ENCODE peak calls at places on chromosomes 12 and 14, in five cellular contexts. L, Y, P, H and S are unnamed samples.

GRCh38 chr14:100408350-100409015 is 85.3 kb downstream of the SLC25A47 start:
- DNase-seq in L (no peak), Y (no peak), P (no peak), H (no peak), S (no peak)

GRCh38 chr12:49705479-49706267 is 1.5 kb downstream of the FMNL3 start:
- DNase-seq in L (no peak), Y (peak), P (peak), H (peak), S (no peak)

GRCh38 chr14:51860836-51861583 is 598 bp downstream of the GNG2 start:
- DNase-seq in L (no peak), Y (no peak), P (no peak), H (no peak), S (no peak)

GRCh38 chr14:101563654-101564443 is 2.6 kb downstream of the DIO3 start:
- DNase-seq in L (no peak), Y (peak), P (no peak), H (no peak), S (peak)

GRCh38 chr12:130932061-130932650 is 21.6 kb upstream of the ADGRD1 start:
- DNase-seq in L (no peak), Y (no peak), P (no peak), H (no peak), S (no peak)

GRCh38 chr12:11553871-11554533 is 95.5 kb upstream of the ETV6 start:
- DNase-seq in L (peak), Y (peak), P (no peak), H (no peak), S (no peak)

GRCh38 chr12:126369487-126370463 is 1304.5 kb downstream of the AACS start:
- DNase-seq in L (no peak), Y (no peak), P (no peak), H (no peak), S (no peak)

GRCh38 chr12:11166300-11166699 is 4.7 kb upstream of the SMIM10L1 start:
- DNase-seq in L (no peak), Y (no peak), P (no peak), H (no peak), S (no peak)

GRCh38 chr12:122730215-122731014 is at the start of gene HCAR1:
- DNase-seq in L (no peak), Y (peak), P (no peak), H (no peak), S (no peak)

GRCh38 chr14:76880432-76880831 is 54.2 kb downstream of the LRRC74A start:
- DNase-seq in L (no peak), Y (no peak), P (no peak), H (no peak), S (no peak)

GRCh38 chr12:1474567-1475153 is 119.7 kb downstream of the FBXL14 start:
- DNase-seq in L (peak), Y (no peak), P (no peak), H (no peak), S (no peak)

GRCh38 chr12:108814462-108815211 is 42.7 kb downstream of the SSH1 start:
- DNase-seq in L (no peak), Y (no peak), P (no peak), H (no peak), S (no peak)

GRCh38 chr12:75481013-75481705 is 604 bp downstream of the GLIPR1 start:
- DNase-seq in L (no peak), Y (no peak), P (no peak), H (no peak), S (no peak)

DNA sequence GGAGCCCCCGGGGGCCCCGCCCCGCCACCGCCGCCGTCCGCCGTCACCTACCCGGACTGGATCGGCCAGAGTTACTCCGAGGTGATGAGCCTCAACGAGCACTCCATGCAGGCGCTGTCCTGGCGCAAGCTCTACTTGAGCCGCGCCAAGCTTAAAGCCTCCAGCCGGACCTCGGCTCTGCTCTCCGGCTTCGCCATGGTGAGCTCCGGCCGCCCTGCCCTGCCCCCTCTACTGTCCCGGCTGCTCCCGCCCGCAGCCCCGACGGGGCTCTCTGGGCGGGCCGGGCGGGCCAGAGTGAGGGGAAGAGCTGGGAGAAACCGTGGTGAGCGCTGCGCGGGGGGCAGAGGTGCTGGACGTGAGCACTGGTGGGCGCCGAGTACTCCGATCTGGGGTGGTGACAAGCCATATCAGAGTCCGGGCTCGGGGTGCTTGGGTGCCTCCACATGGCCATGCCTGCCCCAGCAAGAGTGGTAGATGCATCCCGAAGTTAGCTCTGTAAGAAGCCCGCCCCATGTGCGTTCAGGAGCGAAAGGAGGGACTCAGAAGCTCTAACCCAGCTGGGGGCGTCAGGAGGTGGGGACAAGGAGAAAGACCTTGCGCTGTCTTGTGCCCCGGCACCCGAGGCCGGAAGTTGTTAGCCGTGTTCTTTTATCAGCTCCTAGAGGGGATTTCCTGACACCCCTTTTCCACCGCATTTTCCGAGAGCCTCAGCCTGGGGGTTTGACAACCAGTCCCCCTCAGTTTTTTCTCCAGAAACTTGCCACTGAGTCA is 708 bp downstream of the ORAI1 start:
- DNase-seq in L (no peak), Y (peak), P (peak), H (peak), S (peak)
- TF ChIP-seq CTCF in L (no peak), Y (no peak), P (no peak), H (no peak), S (no peak)

GRCh38 chr12:113327000-113327399 is 7.9 kb downstream of the SLC8B1 start:
- DNase-seq in L (no peak), Y (no peak), P (no peak), H (no peak), S (peak)
- TF ChIP-seq CTCF in L (no peak), Y (no peak), P (no peak), H (no peak), S (peak)

GRCh38 chr14:96578619-96579018 is 76.4 kb downstream of the PAPOLA start:
- DNase-seq in L (no peak), Y (no peak), P (no peak), H (no peak), S (no peak)
- TF ChIP-seq CTCF in L (no peak), Y (no peak), P (no peak), H (no peak), S (no peak)

GRCh38 chr14:89858084-89858483 is 96.4 kb downstream of the EFCAB11 start:
- DNase-seq in L (no peak), Y (no peak), P (no peak), H (no peak), S (no peak)

GRCh38 chr14:89856871-89857345 is 97.6 kb downstream of the EFCAB11 start:
- DNase-seq in L (no peak), Y (no peak), P (no peak), H (no peak), S (no peak)

GRCh38 chr14:89853976-89854693 is 100.4 kb downstream of the EFCAB11 start:
- DNase-seq in L (no peak), Y (no peak), P (no peak), H (no peak), S (no peak)

GRCh38 chr14:89851031-89851430 is 103.5 kb downstream of the EFCAB11 start:
- DNase-seq in L (no peak), Y (no peak), P (no peak), H (no peak), S (no peak)

GRCh38 chr14:89855961-89856360 is 98.6 kb downstream of the EFCAB11 start:
- DNase-seq in L (no peak), Y (no peak), P (no peak), H (no peak), S (no peak)
- TF ChIP-seq CTCF in L (no peak), Y (no peak), P (no peak), H (no peak), S (no peak)

GRCh38 chr14:106556665-106557289 is 1030.4 kb downstream of the TMEM121 start:
- DNase-seq in L (peak), Y (peak), P (no peak), H (no peak), S (peak)
- TF ChIP-seq CTCF in L (peak), Y (no peak), P (no peak), H (no peak), S (peak)

GRCh38 chr14:69316449-69317391 is 56.8 kb downstream of the GALNT16 start:
- DNase-seq in L (peak), Y (peak), P (peak), H (peak), S (peak)
- TF ChIP-seq CTCF in L (no peak), Y (no peak), P (no peak), H (no peak), S (no peak)

DNA sequence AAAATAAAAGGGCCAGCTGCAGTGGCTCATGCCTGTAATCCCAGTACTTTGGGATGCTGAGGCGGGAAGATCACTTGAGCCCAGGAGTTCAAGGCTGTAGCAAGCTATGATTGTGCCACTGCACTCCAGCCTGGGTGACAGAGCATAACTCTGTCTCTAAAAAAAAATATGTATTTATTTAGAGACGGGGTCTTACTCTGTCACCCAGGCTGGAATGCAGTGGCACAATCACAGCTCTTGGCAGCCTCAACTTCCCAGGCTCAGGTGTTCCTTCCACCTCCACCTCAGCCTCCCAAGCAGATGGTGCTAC is 179.3 kb upstream of the ATF7IP start:
- DNase-seq in L (no peak), Y (no peak), P (no peak), H (no peak), S (no peak)
- TF ChIP-seq CTCF in L (peak), Y (peak), P (no peak), H (no peak), S (no peak)